ENCODE peak calls at places on chromosomes 13 and 19, in ten cellular contexts. Y, P, J, A, I, N, V, T, H and X are unnamed samples. For H3K4me1, the result is how much of the 10 kb centered on the place peaks cover.

GRCh38 chr19:17718988-17719711 is at the start of gene MAP1S:
- DNase-seq in Y (peak), P (peak), J (peak), A (peak), I (peak), N (peak), V (peak), T (no peak), H (peak), X (peak)

GRCh38 chr19:50315773-50316448 is 13.3 kb downstream of the KCNC3 start:
- DNase-seq in Y (peak), P (peak), J (no peak), A (peak), I (no peak), N (no peak), V (peak), T (no peak), H (peak), X (peak)

GRCh38 chr13:60165391-60166099 is 1.8 kb upstream of the DIAPH3 start:
- DNase-seq in Y (no peak), P (no peak), J (no peak), A (no peak), I (peak), N (no peak), V (no peak), T (no peak), H (no peak), X (no peak)

GRCh38 chr13:100130092-100130491 is 41.2 kb downstream of the PCCA start:
- DNase-seq in Y (no peak), P (no peak), J (no peak), A (no peak), I (no peak), N (peak), V (no peak), T (no peak), H (no peak), X (no peak)

GRCh38 chr19:49189259-49189658 is 31.7 kb downstream of the TRPM4 start:
- DNase-seq in Y (no peak), P (no peak), J (no peak), A (no peak), I (no peak), N (no peak), V (no peak), T (no peak), H (no peak), X (no peak)

GRCh38 chr19:37991841-37992248 is 84.8 kb downstream of the SIPA1L3 start:
- DNase-seq in Y (no peak), P (no peak), J (no peak), A (no peak), I (no peak), N (no peak), V (no peak), T (no peak), H (no peak), X (peak)

GRCh38 chr13:99357920-99358319 is 50.7 kb upstream of the GPR183 start:
- DNase-seq in Y (no peak), P (no peak), J (no peak), A (no peak), I (no peak), N (no peak), V (no peak), T (no peak), H (no peak), X (no peak)

GRCh38 chr13:19181021-19181620 is 503 bp downstream of the TUBA3C start:
- DNase-seq in Y (no peak), P (no peak), J (peak), A (no peak), I (no peak), N (no peak), V (no peak), T (no peak), H (peak), X (no peak)

GRCh38 chr13:76667551-76667950 is 218.7 kb downstream of the KCTD12 start:
- DNase-seq in Y (no peak), P (no peak), J (no peak), A (no peak), I (peak), N (peak), V (no peak), T (no peak), H (no peak), X (peak)

GRCh38 chr13:70043685-70044084 is 63.9 kb upstream of the ATXN8OS start:
- DNase-seq in Y (no peak), P (no peak), J (no peak), A (no peak), I (no peak), N (no peak), V (no peak), T (no peak), H (no peak), X (no peak)

GRCh38 chr19:40534148-40534547 is 42.5 kb upstream of the SHKBP1 start:
- DNase-seq in Y (no peak), P (no peak), J (no peak), A (no peak), I (no peak), N (no peak), V (no peak), T (no peak), H (no peak), X (no peak)
- H3K4me1 ChIP-seq in Y (under half), P (under half), J (under half), A (under half), I (under half), N (under half), V (under half), T (under half), H (under half), X (under half)

GRCh38 chr13:47252627-47253026 is 355.8 kb upstream of the HTR2A start:
- DNase-seq in Y (no peak), P (no peak), J (no peak), A (no peak), I (peak), N (no peak), V (no peak), T (no peak), H (no peak), X (no peak)

GRCh38 chr13:47256618-47257017 is 359.8 kb upstream of the HTR2A start:
- DNase-seq in Y (no peak), P (no peak), J (no peak), A (no peak), I (peak), N (no peak), V (no peak), T (no peak), H (no peak), X (no peak)

DNA sequence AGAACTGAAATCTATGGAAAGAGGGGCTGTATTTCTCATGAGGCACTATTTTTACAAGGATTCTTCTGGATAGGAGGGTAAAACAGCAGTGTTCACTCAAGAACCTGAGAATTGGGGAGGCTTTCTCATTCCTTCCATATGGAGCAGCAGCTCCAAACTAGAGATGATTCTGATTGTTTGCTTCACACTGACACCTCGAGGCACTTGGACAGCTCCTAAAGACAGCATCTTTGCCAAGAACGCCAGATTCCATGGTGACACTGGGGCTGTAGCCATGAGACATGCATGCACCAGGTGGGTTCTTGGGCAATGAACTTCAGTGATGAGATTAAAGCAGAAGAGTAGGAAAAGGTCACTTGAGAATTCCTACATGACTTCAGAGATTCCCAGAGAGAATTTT is 361.5 kb upstream of the HTR2A start:
- DNase-seq in Y (no peak), P (no peak), J (peak), A (no peak), I (no peak), N (no peak), V (no peak), T (no peak), H (no peak), X (no peak)
- H3K4me3 ChIP-seq in Y (no peak), P (no peak), J (no peak), A (no peak), I (no peak), N (no peak), V (no peak), T (no peak), H (no peak), X (no peak)

DNA sequence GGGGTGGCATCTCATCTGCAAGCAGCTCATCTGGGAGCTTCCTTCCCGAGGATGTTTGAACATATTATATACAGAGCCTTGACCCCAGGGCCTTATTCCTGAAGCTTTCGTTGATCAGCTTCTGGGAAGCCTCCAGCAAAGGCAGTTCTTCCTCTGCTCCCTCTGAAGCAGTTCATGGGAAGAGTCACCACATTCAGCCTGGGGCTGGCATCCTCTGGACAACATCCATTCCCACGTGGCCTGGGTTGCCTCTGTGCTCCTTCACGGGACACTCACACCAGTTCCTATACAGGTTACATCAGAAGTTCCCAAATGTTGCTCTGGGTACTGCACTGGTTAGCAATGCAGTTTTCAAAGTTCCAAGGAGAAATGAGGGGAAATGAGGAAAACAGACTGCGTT is 29.6 kb downstream of the COL4A2 start:
- DNase-seq in Y (no peak), P (no peak), J (no peak), A (no peak), I (peak), N (no peak), V (no peak), T (no peak), H (no peak), X (no peak)
- H3K4me1 ChIP-seq in Y (under half), P (under half), J (under half), A (under half), I (half or more), N (half or more), V (under half), T (half or more), H (under half), X (under half)

GRCh38 chr13:30863796-30864195 is 42.3 kb upstream of the MEDAG start:
- DNase-seq in Y (no peak), P (no peak), J (no peak), A (no peak), I (no peak), N (no peak), V (no peak), T (no peak), H (no peak), X (no peak)
- H3K4me3 ChIP-seq in Y (no peak), P (peak), J (no peak), A (no peak), I (no peak), N (no peak), V (no peak), T (no peak), H (no peak), X (no peak)

DNA sequence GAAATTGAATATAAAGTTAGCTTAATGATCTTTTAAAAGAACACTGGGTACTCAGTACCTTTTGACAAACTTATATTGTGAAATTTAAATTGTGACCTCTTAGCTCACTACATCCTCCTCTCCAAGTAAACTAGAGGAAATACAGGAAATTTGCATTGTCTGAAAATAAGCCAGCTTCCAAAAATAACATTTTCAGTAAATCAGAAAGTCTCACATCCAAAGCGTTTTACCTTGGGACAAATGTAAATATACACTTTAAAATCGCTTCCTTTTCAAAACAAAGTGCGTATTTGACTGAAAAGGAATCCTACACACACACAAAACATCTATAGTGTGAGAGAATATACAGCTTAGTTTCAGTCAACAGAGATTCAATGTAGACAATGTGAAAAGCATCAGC is 2.1 kb upstream of the EFNB2 start:
- DNase-seq in Y (no peak), P (no peak), J (no peak), A (no peak), I (no peak), N (no peak), V (no peak), T (no peak), H (no peak), X (no peak)
- H3K4me1 ChIP-seq in Y (under half), P (under half), J (under half), A (under half), I (under half), N (under half), V (under half), T (under half), H (under half), X (under half)

DNA sequence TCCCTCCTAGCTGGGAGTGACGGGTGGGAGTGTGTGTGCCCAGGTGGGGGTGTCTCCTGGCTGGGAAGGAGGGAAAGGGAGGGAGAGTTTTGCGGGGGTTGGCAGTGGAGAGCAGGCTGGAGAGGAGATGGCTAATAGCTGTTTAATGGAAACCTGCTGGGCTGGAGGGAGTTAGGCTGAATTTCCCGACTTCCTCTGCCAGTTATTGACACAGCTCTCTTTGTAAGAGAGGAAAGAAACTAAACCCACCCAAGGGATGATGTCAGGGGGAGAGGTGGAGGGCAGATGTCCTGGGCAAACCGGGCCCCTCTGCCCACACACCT is 10.2 kb upstream of the ILF3 start:
- DNase-seq in Y (no peak), P (no peak), J (no peak), A (no peak), I (no peak), N (peak), V (no peak), T (no peak), H (no peak), X (no peak)
- H3K4me3 ChIP-seq in Y (no peak), P (no peak), J (no peak), A (no peak), I (no peak), N (no peak), V (no peak), T (no peak), H (no peak), X (no peak)

GRCh38 chr13:79990048-79990447 is 350.9 kb downstream of the SPRY2 start:
- DNase-seq in Y (no peak), P (no peak), J (no peak), A (no peak), I (peak), N (no peak), V (no peak), T (no peak), H (no peak), X (no peak)
- H3K4me1 ChIP-seq in Y (under half), P (under half), J (under half), A (under half), I (under half), N (under half), V (under half), T (under half), H (under half), X (under half)

GRCh38 chr19:29492761-29493160 is 33.0 kb upstream of the VSTM2B start:
- DNase-seq in Y (no peak), P (no peak), J (no peak), A (no peak), I (peak), N (no peak), V (no peak), T (peak), H (no peak), X (no peak)
- H3K4me3 ChIP-seq in Y (no peak), P (no peak), J (no peak), A (no peak), I (no peak), N (no peak), V (no peak), T (peak), H (no peak), X (no peak)